ENCODE peak calls at places on chromosomes 16 and 17, in seven cellular contexts. One of them, this sample, is unnamed.
A peak's percentile ranks its signal among the peaks of the same experiment; 100 is the strongest.

GRCh38 chr17:42340691-42341127 is 47.5 kb downstream of the STAT3 start:
- DNase-seq in cardiac fibroblast: no peak
- DNase-seq in type B pancreatic cell: no peak
- DNase-seq in Peyer's patch: no peak
- DNase-seq in hepatocyte: no peak
- DNase-seq in lower leg skin: no peak
- DNase-seq in endothelial cell of umbilical vein: no peak
- DNase-seq in this sample: no peak

GRCh38 chr16:50737420-50737959 is 4.4 kb upstream of the CYLD start:
- DNase-seq in cardiac fibroblast: no peak
- DNase-seq in type B pancreatic cell: no peak
- DNase-seq in Peyer's patch: no peak
- DNase-seq in hepatocyte: no peak
- DNase-seq in lower leg skin: no peak
- DNase-seq in endothelial cell of umbilical vein: no peak
- DNase-seq in this sample: no peak

GRCh38 chr17:17152385-17152784 is 53.7 kb downstream of the PLD6 start:
- DNase-seq in cardiac fibroblast: peak; percentile 15
- DNase-seq in type B pancreatic cell: no peak
- DNase-seq in Peyer's patch: no peak
- DNase-seq in hepatocyte: no peak
- DNase-seq in lower leg skin: no peak
- DNase-seq in endothelial cell of umbilical vein: peak; percentile 13
- DNase-seq in this sample: no peak

GRCh38 chr17:18017958-18018357 is 21.0 kb downstream of the ATPAF2 start:
- DNase-seq in cardiac fibroblast: peak; percentile 25
- DNase-seq in type B pancreatic cell: no peak
- DNase-seq in Peyer's patch: no peak
- DNase-seq in hepatocyte: no peak
- DNase-seq in lower leg skin: no peak
- DNase-seq in endothelial cell of umbilical vein: peak; percentile 82
- DNase-seq in this sample: no peak

GRCh38 chr17:67055811-67056745 is 11.7 kb downstream of the CACNG1 start:
- DNase-seq in cardiac fibroblast: no peak
- DNase-seq in type B pancreatic cell: peak; percentile 52
- DNase-seq in Peyer's patch: peak; percentile 49
- DNase-seq in hepatocyte: no peak
- DNase-seq in lower leg skin: peak; percentile 49
- DNase-seq in endothelial cell of umbilical vein: no peak
- DNase-seq in this sample: no peak

GRCh38 chr17:34319087-34319486 is at the start of gene CCL8:
- DNase-seq in cardiac fibroblast: peak; percentile 21
- DNase-seq in type B pancreatic cell: no peak
- DNase-seq in Peyer's patch: no peak
- DNase-seq in hepatocyte: no peak
- DNase-seq in lower leg skin: no peak
- DNase-seq in endothelial cell of umbilical vein: no peak
- DNase-seq in this sample: no peak

GRCh38 chr16:79013004-79013403 is 587.5 kb downstream of the MAF start:
- DNase-seq in cardiac fibroblast: no peak
- DNase-seq in type B pancreatic cell: no peak
- DNase-seq in Peyer's patch: no peak
- DNase-seq in hepatocyte: no peak
- DNase-seq in lower leg skin: peak; percentile 53
- DNase-seq in endothelial cell of umbilical vein: no peak
- DNase-seq in this sample: no peak

GRCh38 chr17:12624221-12624620 is 41.5 kb upstream of the MYOCD start:
- DNase-seq in cardiac fibroblast: peak; percentile 57
- DNase-seq in type B pancreatic cell: no peak
- DNase-seq in Peyer's patch: no peak
- DNase-seq in hepatocyte: no peak
- DNase-seq in lower leg skin: no peak
- DNase-seq in endothelial cell of umbilical vein: no peak
- DNase-seq in this sample: no peak

GRCh38 chr16:14181371-14182050 is 110.4 kb downstream of the MRTFB start:
- DNase-seq in cardiac fibroblast: peak; percentile 93
- DNase-seq in type B pancreatic cell: no peak
- DNase-seq in Peyer's patch: no peak
- DNase-seq in hepatocyte: no peak
- DNase-seq in lower leg skin: no peak
- DNase-seq in endothelial cell of umbilical vein: peak; percentile 26
- DNase-seq in this sample: no peak

GRCh38 chr17:80446645-80447405 is 29.6 kb downstream of the NPTX1 start:
- DNase-seq in cardiac fibroblast: peak; percentile 24
- DNase-seq in type B pancreatic cell: no peak
- DNase-seq in Peyer's patch: no peak
- DNase-seq in hepatocyte: no peak
- DNase-seq in lower leg skin: no peak
- DNase-seq in endothelial cell of umbilical vein: no peak
- DNase-seq in this sample: no peak

GRCh38 chr17:60585887-60586286 is 14.1 kb upstream of the PPM1D start:
- DNase-seq in cardiac fibroblast: no peak
- DNase-seq in type B pancreatic cell: no peak
- DNase-seq in Peyer's patch: no peak
- DNase-seq in hepatocyte: no peak
- DNase-seq in lower leg skin: no peak
- DNase-seq in endothelial cell of umbilical vein: no peak
- DNase-seq in this sample: no peak

GRCh38 chr17:60590075-60590474 is 9.9 kb upstream of the PPM1D start:
- DNase-seq in cardiac fibroblast: no peak
- DNase-seq in type B pancreatic cell: no peak
- DNase-seq in Peyer's patch: no peak
- DNase-seq in hepatocyte: no peak
- DNase-seq in lower leg skin: no peak
- DNase-seq in endothelial cell of umbilical vein: no peak
- DNase-seq in this sample: no peak

GRCh38 chr17:60583008-60583407 is 17.0 kb upstream of the PPM1D start:
- DNase-seq in cardiac fibroblast: no peak
- DNase-seq in type B pancreatic cell: no peak
- DNase-seq in Peyer's patch: no peak
- DNase-seq in hepatocyte: no peak
- DNase-seq in lower leg skin: no peak
- DNase-seq in endothelial cell of umbilical vein: no peak
- DNase-seq in this sample: no peak

DNA sequence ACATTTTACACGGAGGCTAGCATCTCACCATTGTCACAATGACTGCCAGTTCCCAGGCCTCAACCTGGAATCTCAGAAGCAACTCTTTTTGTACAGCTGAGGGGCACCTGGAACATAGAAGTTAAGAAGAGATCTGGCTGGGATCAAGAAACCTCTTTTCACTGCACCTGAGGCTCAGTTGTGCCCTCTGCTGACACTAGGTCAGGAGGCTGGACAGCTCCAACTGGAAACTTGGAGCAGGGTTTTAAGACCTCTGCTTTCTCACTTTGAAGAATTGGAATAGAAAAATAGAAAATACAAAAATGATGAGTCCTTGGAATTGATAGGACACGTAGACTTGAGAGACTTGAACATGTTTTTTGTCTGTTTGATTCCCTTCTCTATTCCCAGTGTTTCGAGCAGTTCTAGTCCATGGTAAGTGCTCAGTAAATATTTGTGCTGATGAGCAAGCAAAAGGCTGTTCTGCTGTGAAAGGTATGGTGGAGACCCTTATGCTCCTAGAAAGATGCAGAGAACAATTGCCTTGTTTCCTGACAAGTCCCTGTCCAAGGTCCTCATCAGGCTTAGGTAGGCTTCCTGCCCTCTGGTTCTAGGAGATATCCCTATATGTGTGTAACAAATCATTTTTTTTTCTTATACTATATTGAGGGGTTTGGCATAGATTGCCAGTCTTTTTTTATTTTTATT is 13.6 kb upstream of the PPM1D start:
- DNase-seq in cardiac fibroblast: peak; percentile 24
- DNase-seq in type B pancreatic cell: no peak
- DNase-seq in Peyer's patch: no peak
- DNase-seq in hepatocyte: peak; percentile 40
- DNase-seq in lower leg skin: no peak
- DNase-seq in endothelial cell of umbilical vein: no peak
- DNase-seq in this sample: no peak
- TF ChIP-seq CTCF in cardiac fibroblast: peak; percentile 35
- TF ChIP-seq CTCF in type B pancreatic cell: peak; percentile 33
- TF ChIP-seq CTCF in Peyer's patch: peak; percentile 21
- TF ChIP-seq CTCF in hepatocyte: peak; percentile 32
- TF ChIP-seq CTCF in lower leg skin: no peak
- TF ChIP-seq CTCF in endothelial cell of umbilical vein: no peak
- TF ChIP-seq CTCF in this sample: no peak

GRCh38 chr17:9843152-9844010 is 17.7 kb downstream of the GLP2R start:
- DNase-seq in cardiac fibroblast: no peak
- DNase-seq in type B pancreatic cell: no peak
- DNase-seq in Peyer's patch: no peak
- DNase-seq in hepatocyte: no peak
- DNase-seq in lower leg skin: no peak
- DNase-seq in endothelial cell of umbilical vein: no peak
- DNase-seq in this sample: no peak

GRCh38 chr17:9842057-9842758 is 16.5 kb downstream of the GLP2R start:
- DNase-seq in cardiac fibroblast: peak; percentile 36
- DNase-seq in type B pancreatic cell: no peak
- DNase-seq in Peyer's patch: peak; percentile 54
- DNase-seq in hepatocyte: peak; percentile 49
- DNase-seq in lower leg skin: peak; percentile 88
- DNase-seq in endothelial cell of umbilical vein: no peak
- DNase-seq in this sample: no peak

GRCh38 chr17:9844153-9844552 is 18.4 kb downstream of the GLP2R start:
- DNase-seq in cardiac fibroblast: no peak
- DNase-seq in type B pancreatic cell: no peak
- DNase-seq in Peyer's patch: no peak
- DNase-seq in hepatocyte: no peak
- DNase-seq in lower leg skin: no peak
- DNase-seq in endothelial cell of umbilical vein: no peak
- DNase-seq in this sample: no peak

GRCh38 chr17:9837551-9838471 is 12.1 kb downstream of the GLP2R start:
- DNase-seq in cardiac fibroblast: peak; percentile 65
- DNase-seq in type B pancreatic cell: no peak
- DNase-seq in Peyer's patch: peak; percentile 47
- DNase-seq in hepatocyte: peak; percentile 38
- DNase-seq in lower leg skin: peak; percentile 87
- DNase-seq in endothelial cell of umbilical vein: no peak
- DNase-seq in this sample: peak; percentile 31

DNA sequence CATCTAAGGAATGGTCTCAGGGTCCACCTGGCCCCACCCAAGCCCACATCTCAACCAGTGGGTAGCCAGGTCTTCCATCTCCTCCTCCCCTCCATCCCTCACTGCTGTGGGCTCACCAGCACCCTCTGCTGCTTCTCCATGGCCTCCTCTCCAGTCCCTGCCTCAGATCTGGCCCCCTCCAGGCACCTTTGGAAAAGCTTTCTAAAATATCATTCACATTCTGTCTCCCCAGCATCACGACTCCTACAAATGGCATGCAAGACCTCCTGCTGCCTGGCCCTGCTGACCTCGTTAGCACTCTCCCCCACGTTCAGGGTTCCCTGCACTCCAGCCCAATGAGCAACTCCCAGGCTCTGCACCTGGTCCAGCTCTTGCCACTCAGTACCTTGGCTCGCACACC is 13.7 kb downstream of the GLP2R start:
- DNase-seq in cardiac fibroblast: no peak
- DNase-seq in type B pancreatic cell: no peak
- DNase-seq in Peyer's patch: peak; percentile 29
- DNase-seq in hepatocyte: no peak
- DNase-seq in lower leg skin: peak; percentile 67
- DNase-seq in endothelial cell of umbilical vein: no peak
- DNase-seq in this sample: no peak
- TF ChIP-seq CTCF in cardiac fibroblast: no peak
- TF ChIP-seq CTCF in type B pancreatic cell: no peak
- TF ChIP-seq CTCF in Peyer's patch: no peak
- TF ChIP-seq CTCF in hepatocyte: no peak
- TF ChIP-seq CTCF in lower leg skin: no peak
- TF ChIP-seq CTCF in endothelial cell of umbilical vein: no peak
- TF ChIP-seq CTCF in this sample: no peak

DNA sequence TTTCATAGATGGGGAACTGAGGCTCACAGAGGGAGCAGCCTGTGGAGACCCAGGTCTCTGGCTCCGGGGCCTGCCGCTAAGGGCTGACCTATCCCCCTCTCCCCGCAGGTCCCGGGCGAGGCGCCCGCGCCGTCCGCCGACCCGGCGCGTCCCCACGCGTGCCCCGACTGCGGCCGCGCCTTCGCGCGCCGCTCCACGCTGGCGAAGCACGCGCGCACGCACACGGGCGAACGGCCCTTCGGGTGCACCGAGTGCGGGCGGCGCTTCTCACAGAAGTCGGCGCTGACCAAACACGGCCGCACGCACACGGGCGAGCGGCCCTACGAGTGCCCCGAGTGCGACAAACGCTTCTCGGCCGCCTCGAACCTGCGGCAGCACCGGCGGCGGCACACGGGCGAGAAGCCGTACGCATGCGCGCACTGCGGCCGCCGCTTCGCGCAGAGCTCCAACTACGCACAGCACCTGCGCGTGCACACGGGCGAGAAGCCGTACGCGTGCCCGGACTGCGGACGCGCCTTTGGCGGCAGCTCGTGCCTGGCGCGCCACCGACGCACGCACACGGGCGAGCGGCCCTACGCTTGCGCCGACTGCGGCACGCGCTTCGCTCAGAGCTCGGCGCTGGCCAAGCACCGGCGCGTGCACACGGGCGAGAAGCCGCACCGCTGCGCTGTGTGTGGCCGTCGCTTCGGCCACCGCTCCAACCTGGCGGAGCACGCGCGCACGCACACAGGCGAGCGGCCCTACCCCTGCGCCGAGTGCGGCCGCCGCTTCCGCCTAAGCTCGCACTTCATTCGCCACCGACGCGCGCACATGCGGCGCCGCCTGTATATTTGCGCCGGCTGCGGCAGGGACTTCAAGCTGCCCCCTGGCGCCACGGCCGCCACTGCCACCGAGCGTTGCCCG is 10.3 kb downstream of the ZNF771 start:
- DNase-seq in cardiac fibroblast: peak; percentile 88
- DNase-seq in type B pancreatic cell: peak; percentile 90
- DNase-seq in Peyer's patch: peak; percentile 94
- DNase-seq in hepatocyte: peak; percentile 94
- DNase-seq in lower leg skin: peak; percentile 91
- DNase-seq in endothelial cell of umbilical vein: peak; percentile 96
- DNase-seq in this sample: no peak
- TF ChIP-seq CTCF in cardiac fibroblast: no peak
- TF ChIP-seq CTCF in type B pancreatic cell: peak; percentile 44
- TF ChIP-seq CTCF in Peyer's patch: peak; percentile 39
- TF ChIP-seq CTCF in hepatocyte: peak; percentile 19
- TF ChIP-seq CTCF in lower leg skin: no peak
- TF ChIP-seq CTCF in endothelial cell of umbilical vein: no peak
- TF ChIP-seq CTCF in this sample: no peak

DNA sequence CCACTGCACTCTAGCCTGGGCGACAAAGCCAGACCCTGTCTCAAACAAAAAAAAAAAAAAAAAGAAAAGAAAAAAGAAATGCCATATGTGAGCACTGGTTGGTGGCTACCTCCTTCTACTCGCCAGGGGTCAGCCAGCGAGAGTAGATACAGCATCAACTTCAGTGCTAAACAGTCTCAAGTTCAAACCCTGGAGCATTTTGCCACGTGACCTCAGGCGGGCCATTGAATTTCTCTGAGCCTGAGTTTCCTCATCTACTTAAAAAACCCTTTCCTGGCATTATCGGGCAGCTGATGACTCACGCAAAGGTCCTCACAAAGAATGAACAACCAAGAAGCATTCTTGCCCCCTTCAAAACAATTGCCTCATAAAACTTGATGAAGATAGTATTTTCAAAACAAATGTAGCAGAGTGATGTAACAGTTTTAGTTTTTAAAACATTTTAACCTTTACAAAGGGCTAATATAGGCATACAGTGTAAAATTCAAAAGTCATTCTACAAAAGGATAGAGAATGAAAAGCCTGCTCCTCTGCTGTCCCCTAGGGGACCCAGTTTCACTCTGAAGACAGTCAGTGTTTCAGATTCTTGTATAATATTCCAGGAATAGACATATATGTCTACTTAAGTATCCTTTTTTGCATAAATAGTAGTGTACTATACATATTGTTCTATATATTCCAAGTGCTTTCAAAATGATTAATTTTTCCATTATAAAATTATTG is 28.4 kb downstream of the DNAH2 start:
- DNase-seq in cardiac fibroblast: peak; percentile 93
- DNase-seq in type B pancreatic cell: no peak
- DNase-seq in Peyer's patch: no peak
- DNase-seq in hepatocyte: peak; percentile 82
- DNase-seq in lower leg skin: no peak
- DNase-seq in endothelial cell of umbilical vein: peak; percentile 98
- DNase-seq in this sample: peak; percentile 31
- TF ChIP-seq CTCF in cardiac fibroblast: peak; percentile 26
- TF ChIP-seq CTCF in type B pancreatic cell: peak; percentile 45
- TF ChIP-seq CTCF in Peyer's patch: no peak
- TF ChIP-seq CTCF in hepatocyte: no peak
- TF ChIP-seq CTCF in lower leg skin: no peak
- TF ChIP-seq CTCF in endothelial cell of umbilical vein: no peak
- TF ChIP-seq CTCF in this sample: no peak

This sample was measured in omental fat pad.